ENCODE peak calls at places on chromosomes 1 and 21, in eight cellular contexts. R is M059J, B is kidney tubule cell, F is right cardiac atrium, S is adipocyte, I is OCI-LY7, Q is NCI-H1092, U is heart right ventricle. G is an unnamed sample.

GRCh38 chr1:172638885-172639831 is 19.7 kb upstream of the FASLG start:
- DNase-seq in Q (no peak), I (no peak), S (peak; percentile 46), R (peak; percentile 98), U (no peak), B (peak; percentile 99), F (no peak), G (peak; percentile 38)

GRCh38 chr1:63148825-63149645 is 173.3 kb upstream of the FOXD3 start:
- DNase-seq in R (peak; percentile 49), Q (no peak), B (peak; percentile 51), I (peak; percentile 29), F (peak; percentile 21), U (no peak), S (peak; percentile 72), G (peak; percentile 86)

GRCh38 chr21:41715649-41716321 is 51.1 kb downstream of the RIPK4 start:
- DNase-seq in U (no peak), S (no peak), R (peak; percentile 64), B (peak; percentile 64), I (no peak), F (no peak), Q (no peak), G (peak; percentile 28)

GRCh38 chr1:27031235-27032118 is 18.8 kb upstream of the TENT5B start:
- DNase-seq in S (peak; percentile 56), I (no peak), U (peak; percentile 83), Q (no peak), R (peak; percentile 92), B (peak; percentile 93), F (peak; percentile 92), G (peak; percentile 93)

GRCh38 chr1:237012789-237013383 is 8.6 kb upstream of the MT1HL1 start:
- DNase-seq in U (peak; percentile 71), Q (peak; percentile 43), F (peak; percentile 89), B (peak; percentile 92), R (peak; percentile 84), S (no peak), I (no peak), G (peak; percentile 92)

GRCh38 chr1:157368363-157368762 is 184.0 kb downstream of the FCRL5 start:
- DNase-seq in F (no peak), B (no peak), I (no peak), S (no peak), Q (no peak), U (no peak), R (no peak), G (no peak)

GRCh38 chr21:32545948-32546441 is 39.3 kb downstream of the TCP10L start:
- DNase-seq in B (peak; percentile 45), F (no peak), S (no peak), U (no peak), Q (no peak), I (no peak), R (peak; percentile 81), G (no peak)

GRCh38 chr1:38872401-38873026 is 634 bp downstream of the MYCBP start:
- DNase-seq in S (peak; percentile 51), F (no peak), U (no peak), I (peak; percentile 59), B (peak; percentile 28), R (peak; percentile 40), Q (no peak), G (peak; percentile 51)

GRCh38 chr1:38152351-38153082 is 105.9 kb upstream of the POU3F1 start:
- DNase-seq in F (no peak), R (peak; percentile 13), I (peak; percentile 57), U (no peak), B (peak; percentile 27), Q (peak; percentile 89), S (no peak), G (peak; percentile 14)

GRCh38 chr1:110148961-110149360 is 1.3 kb upstream of the SLC6A17 start:
- DNase-seq in B (peak; percentile 9), Q (no peak), S (peak; percentile 13), U (no peak), I (peak; percentile 13), F (no peak), R (no peak), G (peak; percentile 90)

GRCh38 chr1:109094377-109094803 is 3.8 kb downstream of the TMEM167B start:
- DNase-seq in I (no peak), S (peak; percentile 46), R (peak; percentile 91), Q (no peak), F (no peak), U (no peak), B (no peak), G (no peak)

GRCh38 chr1:26887125-26887524 is 3.0 kb downstream of the GPN2 start:
- DNase-seq in Q (peak; percentile 7), I (peak; percentile 58), S (peak; percentile 71), U (no peak), B (peak; percentile 49), F (no peak), R (peak; percentile 57), G (peak; percentile 53)

GRCh38 chr1:39639333-39640130 is at the start of gene HEYL:
- DNase-seq in R (no peak), S (no peak), I (no peak), F (peak; percentile 96), Q (no peak), U (peak; percentile 81), B (peak; percentile 21), G (peak; percentile 93)

GRCh38 chr21:46182548-46183336 is 1.5 kb downstream of the SPATC1L start:
- DNase-seq in R (no peak), S (no peak), B (no peak), U (no peak), Q (no peak), I (no peak), F (peak; percentile 82), G (no peak)

GRCh38 chr1:14987829-14988603 is 165.5 kb upstream of the TMEM51 start:
- DNase-seq in F (peak; percentile 86), B (no peak), R (no peak), S (peak; percentile 59), Q (no peak), I (no peak), U (no peak), G (no peak)

GRCh38 chr1:204507317-204508105 is 8.7 kb upstream of the MDM4 start:
- DNase-seq in B (peak; percentile 70), U (no peak), Q (peak; percentile 39), S (peak; percentile 60), R (peak; percentile 75), F (no peak), I (peak; percentile 77), G (peak; percentile 88)

GRCh38 chr1:160340866-160341265 is 2.2 kb downstream of the COPA start:
- DNase-seq in R (no peak), B (no peak), U (no peak), I (no peak), Q (no peak), S (peak; percentile 6), F (no peak), G (no peak)

GRCh38 chr1:36448530-36449051 is 1.7 kb downstream of the OSCP1 start:
- DNase-seq in I (no peak), U (no peak), B (no peak), R (no peak), Q (no peak), S (no peak), F (no peak), G (peak; percentile 13)

GRCh38 chr1:11158720-11159321 is 30.3 kb upstream of the ANGPTL7 start:
- DNase-seq in S (peak; percentile 95), F (no peak), U (no peak), Q (no peak), R (peak; percentile 87), I (no peak), B (peak; percentile 78), G (no peak)

GRCh38 chr1:171811671-171812070 is 29.6 kb upstream of the DNM3 start:
- DNase-seq in Q (no peak), I (no peak), S (no peak), U (no peak), F (no peak), R (no peak), B (no peak), G (no peak)

GRCh38 chr1:8962812-8963669 is 17.4 kb downstream of the CA6 start:
- DNase-seq in Q (peak; percentile 10), U (no peak), R (peak; percentile 61), S (no peak), F (no peak), B (peak; percentile 59), I (peak; percentile 85), G (peak; percentile 95)

GRCh38 chr1:52911541-52911940 is 10.0 kb downstream of the ECHDC2 start:
- DNase-seq in R (no peak), S (no peak), I (no peak), Q (no peak), F (no peak), B (no peak), U (no peak), G (no peak)

GRCh38 chr1:169483500-169483966 is 2.2 kb downstream of the SLC19A2 start:
- DNase-seq in U (peak; percentile 32), B (peak; percentile 62), S (peak; percentile 13), F (no peak), R (no peak), I (no peak), Q (no peak), G (peak; percentile 48)

GRCh38 chr1:68644521-68644920 is 147.6 kb upstream of the DEPDC1 start:
- DNase-seq in F (no peak), S (no peak), B (no peak), U (no peak), I (no peak), R (no peak), Q (no peak), G (no peak)

GRCh38 chr1:216221260-216221700 is 202.0 kb downstream of the USH2A start:
- DNase-seq in F (no peak), Q (peak; percentile 81), B (peak; percentile 73), U (peak; percentile 31), R (peak; percentile 77), S (peak; percentile 95), I (peak; percentile 57), G (peak; percentile 93)

GRCh38 chr1:3515774-3516480 is 61.5 kb downstream of the ARHGEF16 start:
- DNase-seq in F (no peak), R (peak; percentile 90), B (no peak), U (no peak), Q (no peak), I (no peak), S (peak; percentile 61), G (no peak)

GRCh38 chr1:24321712-24322635 is 2.8 kb downstream of the GRHL3 start:
- DNase-seq in Q (no peak), S (peak; percentile 73), B (peak; percentile 95), R (peak; percentile 97), U (peak; percentile 16), F (peak; percentile 76), I (peak; percentile 79), G (peak; percentile 83)

GRCh38 chr1:6490181-6491075 is 1.0 kb downstream of the PLEKHG5 start:
- DNase-seq in B (peak; percentile 82), F (peak; percentile 81), U (no peak), Q (peak; percentile 58), I (peak; percentile 92), R (peak; percentile 81), S (peak; percentile 85), G (peak; percentile 94)

GRCh38 chr21:31538821-31539220 is 120.7 kb upstream of the SOD1 start:
- DNase-seq in F (no peak), B (no peak), Q (peak; percentile 54), U (no peak), R (no peak), S (no peak), I (no peak), G (no peak)

GRCh38 chr1:4262665-4263064 is 362.6 kb upstream of the C1orf174 start:
- DNase-seq in Q (no peak), F (no peak), U (no peak), R (no peak), S (no peak), B (no peak), I (no peak), G (no peak)

GRCh38 chr1:157155658-157156057 is 17.5 kb upstream of the ETV3 start:
- DNase-seq in U (no peak), B (peak; percentile 14), R (peak; percentile 16), F (peak; percentile 67), Q (peak; percentile 38), S (no peak), I (no peak), G (peak; percentile 46)

GRCh38 chr1:87093286-87093685 is 178.9 kb downstream of the HS2ST1 start:
- DNase-seq in R (peak; percentile 93), F (no peak), U (no peak), I (no peak), Q (no peak), B (peak; percentile 12), S (peak; percentile 49), G (no peak)

G was measured in DMS53.